ENCODE peak calls at places on chromosome X, in five cellular contexts. G, F, Q, H and P are unnamed samples.

GRCh38 chrX:139973290-139973689 is 8.0 kb upstream of the CXorf66 start:
- DNase-seq in H (no peak), G (no peak), F (no peak), Q (no peak), P (no peak)

GRCh38 chrX:130245441-130245840 is 23.3 kb downstream of the ZNF280C start:
- DNase-seq in H (no peak), Q (no peak), G (no peak), F (no peak), P (no peak)

GRCh38 chrX:29237972-29238371 is 650.7 kb downstream of the IL1RAPL1 start:
- DNase-seq in Q (no peak), G (no peak), F (no peak), H (no peak), P (no peak)

GRCh38 chrX:84197550-84197949 is 9.6 kb upstream of the RPS6KA6 start:
- DNase-seq in G (no peak), H (no peak), F (no peak), Q (no peak), P (no peak)

GRCh38 chrX:101265869-101266428 is 25.2 kb downstream of the TAF7L start:
- DNase-seq in H (no peak), F (no peak), G (no peak), Q (no peak), P (no peak)

GRCh38 chrX:109600114-109600710 is 24.8 kb downstream of the KCNE5 start:
- DNase-seq in Q (no peak), F (no peak), G (no peak), H (no peak), P (no peak)

GRCh38 chrX:43706786-43707185 is 50.7 kb downstream of the MAOA start:
- DNase-seq in H (no peak), G (no peak), Q (no peak), F (no peak), P (no peak)

GRCh38 chrX:22081475-22082092 is 49.5 kb downstream of the PHEX start:
- DNase-seq in H (peak; percentile 30), G (no peak), Q (peak; percentile 18), F (peak; percentile 8), P (peak; percentile 85)

GRCh38 chrX:155779831-155780230 is 101.3 kb upstream of the VAMP7 start:
- DNase-seq in F (no peak), G (no peak), Q (no peak), H (no peak), P (no peak)

GRCh38 chrX:74670028-74670427 is 55.6 kb upstream of the RLIM start:
- DNase-seq in G (no peak), F (no peak), H (no peak), Q (no peak), P (no peak)

GRCh38 chrX:68749426-68749825 is 79.4 kb upstream of the EFNB1 start:
- DNase-seq in H (no peak), G (no peak), F (no peak), Q (no peak), P (no peak)
- H3K4me3 ChIP-seq in H (no peak overlapping the region), G (no peak overlapping the region), F (no peak overlapping the region), Q (no peak overlapping the region), P (no peak overlapping the region)

DNA sequence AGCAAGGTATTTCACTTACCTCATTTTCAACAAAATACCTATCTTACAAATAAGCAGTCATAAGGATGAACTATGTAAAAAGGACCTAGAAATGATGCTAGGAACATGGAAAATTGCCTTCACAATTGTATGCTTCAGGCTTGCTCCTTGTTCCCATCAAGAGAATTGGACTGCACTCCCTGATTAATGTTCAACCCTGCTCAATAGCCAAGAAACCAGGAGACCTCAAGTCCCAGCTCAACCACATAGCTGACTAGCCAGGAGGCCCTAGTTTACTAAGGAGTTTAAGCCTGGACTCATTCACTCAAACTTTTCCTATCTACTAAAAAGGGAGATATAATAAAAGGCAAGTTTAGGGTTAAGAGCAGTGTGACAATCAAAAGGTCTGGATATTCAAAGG is 146.6 kb upstream of the DGKK start:
- DNase-seq in F (no peak), G (no peak), H (no peak), Q (no peak), P (no peak)
- H3K4me1 ChIP-seq in F (no peaks in the 10 kb centered on the region), G (no peaks in the 10 kb centered on the region), H (no peaks in the 10 kb centered on the region), Q (no peaks in the 10 kb centered on the region), P (no peaks in the 10 kb centered on the region)

GRCh38 chrX:154356596-154356995 is 17.8 kb downstream of the FLNA start:
- DNase-seq in Q (no peak), G (no peak), F (no peak), H (no peak), P (no peak)

GRCh38 chrX:154354013-154354412 is 20.4 kb downstream of the FLNA start:
- DNase-seq in G (no peak), F (no peak), H (no peak), Q (no peak), P (no peak)

GRCh38 chrX:154355776-154356140 is 18.7 kb downstream of the FLNA start:
- DNase-seq in F (no peak), G (no peak), H (no peak), Q (no peak), P (no peak)

GRCh38 chrX:154354516-154354915 is 19.9 kb downstream of the FLNA start:
- DNase-seq in G (no peak), F (no peak), Q (no peak), H (no peak), P (no peak)

DNA sequence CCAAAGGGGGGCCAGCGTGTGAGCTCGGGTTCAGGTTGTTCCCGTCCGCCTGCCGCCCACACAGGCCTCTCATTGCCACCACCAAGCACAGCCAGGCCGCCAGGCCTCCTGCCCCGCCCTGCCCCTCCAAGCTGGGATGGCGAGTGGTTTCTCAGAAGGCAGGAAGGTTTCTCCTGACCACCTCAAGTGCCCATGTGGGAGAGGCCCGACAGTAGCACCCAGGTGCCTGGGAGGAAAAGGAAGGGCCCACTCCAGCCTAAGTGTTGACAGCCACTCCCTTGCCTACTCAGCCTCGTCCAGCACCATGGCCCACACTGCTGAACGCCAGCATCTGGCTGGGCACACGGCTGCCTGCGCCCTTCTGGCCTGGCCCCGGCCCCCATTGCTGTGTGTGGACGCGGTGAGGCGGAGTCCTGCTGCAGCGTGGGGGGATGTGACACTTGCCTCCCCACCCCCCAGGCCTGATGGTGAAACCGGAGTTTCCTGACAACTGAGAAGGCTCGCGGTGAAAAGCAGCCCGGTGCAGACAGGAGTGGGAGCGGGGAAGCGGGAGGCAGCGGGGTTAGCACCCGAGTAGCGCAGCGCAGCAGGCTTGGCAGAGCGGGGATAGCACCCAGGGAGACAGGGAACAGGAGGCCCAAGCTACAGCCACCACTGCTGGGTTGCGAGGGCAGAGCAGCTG is 19.2 kb downstream of the FLNA start:
- DNase-seq in G (no peak), F (peak; percentile 9), Q (no peak), H (no peak), P (no peak)
- H3K36me3 ChIP-seq in G (no peaks in the 10 kb centered on the region), F (peaks cover 52% of the 10 kb centered on the region), Q (peaks cover 61% of the 10 kb centered on the region), H (no peaks in the 10 kb centered on the region), P (peaks cover 100% of the 10 kb centered on the region)

GRCh38 chrX:107715331-107716044 is 60.1 kb downstream of the TSC22D3 start:
- DNase-seq in H (no peak), Q (peak; percentile 24), F (no peak), G (no peak), P (no peak)

GRCh38 chrX:107716045-107716684 is 59.4 kb downstream of the TSC22D3 start:
- DNase-seq in G (no peak), Q (peak; percentile 37), H (no peak), F (peak; percentile 20), P (peak; percentile 60)

GRCh38 chrX:107716816-107717700 is 58.5 kb downstream of the TSC22D3 start:
- DNase-seq in Q (peak; percentile 94), F (peak; percentile 83), H (peak; percentile 87), G (peak; percentile 90), P (peak; percentile 86)

GRCh38 chrX:107721318-107721717 is 54.3 kb downstream of the TSC22D3 start:
- DNase-seq in G (no peak), F (no peak), Q (no peak), H (no peak), P (no peak)

GRCh38 chrX:107718156-107718621 is 57.4 kb downstream of the TSC22D3 start:
- DNase-seq in Q (peak; percentile 75), G (peak; percentile 87), H (peak; percentile 86), F (peak; percentile 61), P (peak; percentile 83)
- H3K4me3 ChIP-seq in Q (peak overlapping the region; percentile 85), G (peak overlapping the region; percentile 83), H (no peak overlapping the region), F (no peak overlapping the region), P (no peak overlapping the region)

GRCh38 chrX:71098951-71099506 is 3.4 kb downstream of the FOXO4 start:
- DNase-seq in H (no peak), G (no peak), Q (no peak), F (no peak), P (no peak)
- H3K4me1 ChIP-seq in H (peaks cover 5% of the 10 kb centered on the region), G (no peaks in the 10 kb centered on the region), Q (peaks cover 59% of the 10 kb centered on the region), F (peaks cover 51% of the 10 kb centered on the region), P (peaks cover 12% of the 10 kb centered on the region)

GRCh38 chrX:52979568-52979967 is 21.2 kb upstream of the FAM156A start:
- DNase-seq in H (no peak), G (no peak), Q (no peak), F (no peak), P (no peak)
- H3K36me3 ChIP-seq in H (no peaks in the 10 kb centered on the region), G (no peaks in the 10 kb centered on the region), Q (no peaks in the 10 kb centered on the region), F (no peaks in the 10 kb centered on the region), P (no peaks in the 10 kb centered on the region)